ENCODE peak calls at places on chromosomes 13 and 19, in ten cellular contexts. One of them, this sample, is unnamed.
A peak's percentile ranks its signal among the peaks of the same experiment; 100 is the strongest.

GRCh38 chr13:43728411-43728810 is 58.4 kb downstream of the ENOX1 start:
- DNase-seq in HEK293T: no peak
- DNase-seq in T1000: no peak
- DNase-seq in AG10803: no peak
- DNase-seq in frontal cortex: no peak
- DNase-seq in mesendoderm: no peak
- DNase-seq in omental fat pad: no peak
- DNase-seq in stimulated activated CD8-positive, alpha-beta memory T cell treated with anti-CD3 and anti-CD28 coated beads, Interleukin-2, amount 100 ng/mL, for 48 hours: no peak
- DNase-seq in breast epithelium: no peak
- DNase-seq in stomach: no peak
- DNase-seq in this sample: no peak

GRCh38 chr13:110877737-110878136 is 37.1 kb downstream of the ANKRD10 start:
- DNase-seq in T1000: no peak
- DNase-seq in stimulated activated CD8-positive, alpha-beta memory T cell treated with anti-CD3 and anti-CD28 coated beads, Interleukin-2, amount 100 ng/mL, for 48 hours: no peak
- DNase-seq in HEK293T: no peak
- DNase-seq in frontal cortex: no peak
- DNase-seq in mesendoderm: no peak
- DNase-seq in stomach: no peak
- DNase-seq in AG10803: no peak
- DNase-seq in breast epithelium: no peak
- DNase-seq in omental fat pad: no peak
- DNase-seq in this sample: no peak

GRCh38 chr19:30089086-30089665 is 147.1 kb downstream of the URI1 start:
- DNase-seq in breast epithelium: no peak
- DNase-seq in mesendoderm: no peak
- DNase-seq in omental fat pad: no peak
- DNase-seq in AG10803: no peak
- DNase-seq in stomach: no peak
- DNase-seq in HEK293T: no peak
- DNase-seq in stimulated activated CD8-positive, alpha-beta memory T cell treated with anti-CD3 and anti-CD28 coated beads, Interleukin-2, amount 100 ng/mL, for 48 hours: no peak
- DNase-seq in frontal cortex: no peak
- DNase-seq in T1000: no peak
- DNase-seq in this sample: no peak

GRCh38 chr19:40610396-40611064 is 9.4 kb downstream of the LTBP4 start:
- DNase-seq in mesendoderm: no peak
- DNase-seq in T1000: no peak
- DNase-seq in AG10803: no peak
- DNase-seq in stimulated activated CD8-positive, alpha-beta memory T cell treated with anti-CD3 and anti-CD28 coated beads, Interleukin-2, amount 100 ng/mL, for 48 hours: no peak
- DNase-seq in stomach: peak; percentile 77
- DNase-seq in HEK293T: no peak
- DNase-seq in omental fat pad: no peak
- DNase-seq in breast epithelium: peak; percentile 70
- DNase-seq in frontal cortex: no peak
- DNase-seq in this sample: no peak

GRCh38 chr19:13082192-13083007 is 20.3 kb downstream of the LYL1 start:
- DNase-seq in frontal cortex: peak; percentile 60
- DNase-seq in stimulated activated CD8-positive, alpha-beta memory T cell treated with anti-CD3 and anti-CD28 coated beads, Interleukin-2, amount 100 ng/mL, for 48 hours: no peak
- DNase-seq in AG10803: peak; percentile 49
- DNase-seq in stomach: no peak
- DNase-seq in breast epithelium: no peak
- DNase-seq in mesendoderm: peak; percentile 89
- DNase-seq in HEK293T: peak; percentile 52
- DNase-seq in omental fat pad: no peak
- DNase-seq in T1000: no peak
- DNase-seq in this sample: peak; percentile 51

GRCh38 chr13:50384724-50385123 is 369.5 kb downstream of the KCNRG start:
- DNase-seq in mesendoderm: no peak
- DNase-seq in HEK293T: no peak
- DNase-seq in frontal cortex: no peak
- DNase-seq in breast epithelium: no peak
- DNase-seq in stomach: no peak
- DNase-seq in omental fat pad: no peak
- DNase-seq in stimulated activated CD8-positive, alpha-beta memory T cell treated with anti-CD3 and anti-CD28 coated beads, Interleukin-2, amount 100 ng/mL, for 48 hours: no peak
- DNase-seq in AG10803: no peak
- DNase-seq in T1000: no peak
- DNase-seq in this sample: no peak

GRCh38 chr19:34363930-34364329 is 1.1 kb upstream of the GPI start:
- DNase-seq in T1000: no peak
- DNase-seq in mesendoderm: no peak
- DNase-seq in AG10803: no peak
- DNase-seq in frontal cortex: no peak
- DNase-seq in stomach: no peak
- DNase-seq in breast epithelium: no peak
- DNase-seq in stimulated activated CD8-positive, alpha-beta memory T cell treated with anti-CD3 and anti-CD28 coated beads, Interleukin-2, amount 100 ng/mL, for 48 hours: no peak
- DNase-seq in HEK293T: no peak
- DNase-seq in omental fat pad: no peak
- DNase-seq in this sample: no peak

GRCh38 chr13:93562676-93563075 is 336.1 kb downstream of the GPC6 start:
- DNase-seq in stomach: no peak
- DNase-seq in frontal cortex: no peak
- DNase-seq in breast epithelium: no peak
- DNase-seq in AG10803: no peak
- DNase-seq in T1000: no peak
- DNase-seq in HEK293T: no peak
- DNase-seq in stimulated activated CD8-positive, alpha-beta memory T cell treated with anti-CD3 and anti-CD28 coated beads, Interleukin-2, amount 100 ng/mL, for 48 hours: no peak
- DNase-seq in omental fat pad: no peak
- DNase-seq in mesendoderm: peak; percentile 28
- DNase-seq in this sample: no peak

GRCh38 chr19:19405919-19406877 is 723 bp downstream of the GATAD2A start:
- DNase-seq in omental fat pad: no peak
- DNase-seq in stomach: peak; percentile 49
- DNase-seq in HEK293T: peak; percentile 44
- DNase-seq in mesendoderm: peak; percentile 55
- DNase-seq in T1000: no peak
- DNase-seq in stimulated activated CD8-positive, alpha-beta memory T cell treated with anti-CD3 and anti-CD28 coated beads, Interleukin-2, amount 100 ng/mL, for 48 hours: peak; percentile 38
- DNase-seq in breast epithelium: no peak
- DNase-seq in AG10803: peak; percentile 58
- DNase-seq in frontal cortex: peak; percentile 41
- DNase-seq in this sample: peak; percentile 62

GRCh38 chr13:45512148-45512498 is 47.4 kb downstream of the COG3 start:
- DNase-seq in AG10803: no peak
- DNase-seq in breast epithelium: no peak
- DNase-seq in T1000: no peak
- DNase-seq in mesendoderm: no peak
- DNase-seq in HEK293T: no peak
- DNase-seq in stimulated activated CD8-positive, alpha-beta memory T cell treated with anti-CD3 and anti-CD28 coated beads, Interleukin-2, amount 100 ng/mL, for 48 hours: no peak
- DNase-seq in frontal cortex: no peak
- DNase-seq in stomach: no peak
- DNase-seq in omental fat pad: no peak
- DNase-seq in this sample: no peak

GRCh38 chr13:99165753-99166587 is 34.7 kb upstream of the UBAC2 start:
- DNase-seq in HEK293T: no peak
- DNase-seq in stimulated activated CD8-positive, alpha-beta memory T cell treated with anti-CD3 and anti-CD28 coated beads, Interleukin-2, amount 100 ng/mL, for 48 hours: no peak
- DNase-seq in omental fat pad: no peak
- DNase-seq in T1000: no peak
- DNase-seq in mesendoderm: no peak
- DNase-seq in stomach: no peak
- DNase-seq in frontal cortex: no peak
- DNase-seq in breast epithelium: no peak
- DNase-seq in AG10803: no peak
- DNase-seq in this sample: no peak

GRCh38 chr13:66402071-66402470 is 828.1 kb downstream of the PCDH9 start:
- DNase-seq in mesendoderm: no peak
- DNase-seq in frontal cortex: no peak
- DNase-seq in stimulated activated CD8-positive, alpha-beta memory T cell treated with anti-CD3 and anti-CD28 coated beads, Interleukin-2, amount 100 ng/mL, for 48 hours: no peak
- DNase-seq in AG10803: no peak
- DNase-seq in breast epithelium: no peak
- DNase-seq in T1000: no peak
- DNase-seq in stomach: no peak
- DNase-seq in omental fat pad: no peak
- DNase-seq in HEK293T: no peak
- DNase-seq in this sample: no peak

GRCh38 chr19:5804516-5805464 is at the start of gene NRTN:
- DNase-seq in breast epithelium: no peak
- DNase-seq in stomach: peak; percentile 69
- DNase-seq in HEK293T: peak; percentile 84
- DNase-seq in mesendoderm: peak; percentile 53
- DNase-seq in AG10803: no peak
- DNase-seq in T1000: no peak
- DNase-seq in frontal cortex: no peak
- DNase-seq in omental fat pad: no peak
- DNase-seq in stimulated activated CD8-positive, alpha-beta memory T cell treated with anti-CD3 and anti-CD28 coated beads, Interleukin-2, amount 100 ng/mL, for 48 hours: no peak
- DNase-seq in this sample: peak; percentile 61

GRCh38 chr13:108272333-108272732 is 2.8 kb downstream of the TNFSF13B start:
- DNase-seq in frontal cortex: no peak
- DNase-seq in T1000: no peak
- DNase-seq in stomach: no peak
- DNase-seq in AG10803: no peak
- DNase-seq in stimulated activated CD8-positive, alpha-beta memory T cell treated with anti-CD3 and anti-CD28 coated beads, Interleukin-2, amount 100 ng/mL, for 48 hours: no peak
- DNase-seq in HEK293T: no peak
- DNase-seq in mesendoderm: no peak
- DNase-seq in breast epithelium: no peak
- DNase-seq in omental fat pad: no peak
- DNase-seq in this sample: no peak

GRCh38 chr13:113141591-113141950 is 16.9 kb upstream of the PROZ start:
- DNase-seq in T1000: no peak
- DNase-seq in HEK293T: no peak
- DNase-seq in stomach: no peak
- DNase-seq in frontal cortex: no peak
- DNase-seq in AG10803: no peak
- DNase-seq in omental fat pad: no peak
- DNase-seq in stimulated activated CD8-positive, alpha-beta memory T cell treated with anti-CD3 and anti-CD28 coated beads, Interleukin-2, amount 100 ng/mL, for 48 hours: no peak
- DNase-seq in breast epithelium: no peak
- DNase-seq in mesendoderm: no peak
- DNase-seq in this sample: no peak

GRCh38 chr13:25922373-25922772 is 129.4 kb downstream of the SHISA2 start:
- DNase-seq in omental fat pad: no peak
- DNase-seq in mesendoderm: no peak
- DNase-seq in breast epithelium: no peak
- DNase-seq in stomach: no peak
- DNase-seq in AG10803: peak; percentile 20
- DNase-seq in stimulated activated CD8-positive, alpha-beta memory T cell treated with anti-CD3 and anti-CD28 coated beads, Interleukin-2, amount 100 ng/mL, for 48 hours: no peak
- DNase-seq in T1000: no peak
- DNase-seq in frontal cortex: no peak
- DNase-seq in HEK293T: no peak
- DNase-seq in this sample: no peak

GRCh38 chr19:10346509-10346908 is 7.1 kb upstream of the ICAM3 start:
- DNase-seq in AG10803: no peak
- DNase-seq in stomach: no peak
- DNase-seq in stimulated activated CD8-positive, alpha-beta memory T cell treated with anti-CD3 and anti-CD28 coated beads, Interleukin-2, amount 100 ng/mL, for 48 hours: no peak
- DNase-seq in T1000: no peak
- DNase-seq in omental fat pad: no peak
- DNase-seq in HEK293T: no peak
- DNase-seq in breast epithelium: no peak
- DNase-seq in mesendoderm: no peak
- DNase-seq in frontal cortex: no peak
- DNase-seq in this sample: no peak

GRCh38 chr13:36839281-36839680 is 20.3 kb downstream of the RFXAP start:
- DNase-seq in T1000: no peak
- DNase-seq in mesendoderm: peak; percentile 42
- DNase-seq in omental fat pad: no peak
- DNase-seq in stomach: no peak
- DNase-seq in HEK293T: no peak
- DNase-seq in stimulated activated CD8-positive, alpha-beta memory T cell treated with anti-CD3 and anti-CD28 coated beads, Interleukin-2, amount 100 ng/mL, for 48 hours: no peak
- DNase-seq in breast epithelium: no peak
- DNase-seq in frontal cortex: no peak
- DNase-seq in AG10803: no peak
- DNase-seq in this sample: no peak

GRCh38 chr19:3131168-3131567 is 4.7 kb upstream of the GNA15 start:
- DNase-seq in breast epithelium: no peak
- DNase-seq in HEK293T: no peak
- DNase-seq in frontal cortex: no peak
- DNase-seq in omental fat pad: no peak
- DNase-seq in mesendoderm: no peak
- DNase-seq in stimulated activated CD8-positive, alpha-beta memory T cell treated with anti-CD3 and anti-CD28 coated beads, Interleukin-2, amount 100 ng/mL, for 48 hours: no peak
- DNase-seq in stomach: no peak
- DNase-seq in AG10803: no peak
- DNase-seq in T1000: no peak
- DNase-seq in this sample: no peak

GRCh38 chr19:51702103-51702753 is 9.1 kb downstream of the SPACA6 start:
- DNase-seq in stimulated activated CD8-positive, alpha-beta memory T cell treated with anti-CD3 and anti-CD28 coated beads, Interleukin-2, amount 100 ng/mL, for 48 hours: peak; percentile 41
- DNase-seq in breast epithelium: peak; percentile 95
- DNase-seq in HEK293T: peak; percentile 32
- DNase-seq in frontal cortex: peak; percentile 47
- DNase-seq in T1000: no peak
- DNase-seq in mesendoderm: peak; percentile 93
- DNase-seq in AG10803: peak; percentile 74
- DNase-seq in stomach: peak; percentile 92
- DNase-seq in omental fat pad: peak; percentile 81
- DNase-seq in this sample: peak; percentile 41

GRCh38 chr19:5038631-5039271 is 69.8 kb downstream of the KDM4B start:
- DNase-seq in frontal cortex: peak; percentile 56
- DNase-seq in T1000: no peak
- DNase-seq in omental fat pad: no peak
- DNase-seq in HEK293T: peak; percentile 59
- DNase-seq in stimulated activated CD8-positive, alpha-beta memory T cell treated with anti-CD3 and anti-CD28 coated beads, Interleukin-2, amount 100 ng/mL, for 48 hours: no peak
- DNase-seq in stomach: peak; percentile 40
- DNase-seq in AG10803: peak; percentile 40
- DNase-seq in mesendoderm: peak; percentile 48
- DNase-seq in breast epithelium: no peak
- DNase-seq in this sample: peak; percentile 73

GRCh38 chr13:76863022-76863421 is 23.2 kb downstream of the KCTD12 start:
- DNase-seq in T1000: no peak
- DNase-seq in breast epithelium: no peak
- DNase-seq in HEK293T: no peak
- DNase-seq in stimulated activated CD8-positive, alpha-beta memory T cell treated with anti-CD3 and anti-CD28 coated beads, Interleukin-2, amount 100 ng/mL, for 48 hours: no peak
- DNase-seq in frontal cortex: no peak
- DNase-seq in omental fat pad: no peak
- DNase-seq in stomach: no peak
- DNase-seq in mesendoderm: no peak
- DNase-seq in AG10803: no peak
- DNase-seq in this sample: no peak

GRCh38 chr19:18274303-18274775 is at the start of gene IQCN:
- DNase-seq in mesendoderm: peak; percentile 67
- DNase-seq in HEK293T: no peak
- DNase-seq in frontal cortex: no peak
- DNase-seq in T1000: no peak
- DNase-seq in omental fat pad: no peak
- DNase-seq in stimulated activated CD8-positive, alpha-beta memory T cell treated with anti-CD3 and anti-CD28 coated beads, Interleukin-2, amount 100 ng/mL, for 48 hours: no peak
- DNase-seq in breast epithelium: peak; percentile 61
- DNase-seq in stomach: peak; percentile 50
- DNase-seq in AG10803: no peak
- DNase-seq in this sample: no peak

GRCh38 chr19:49165111-49165750 is 7.6 kb downstream of the TRPM4 start:
- DNase-seq in omental fat pad: no peak
- DNase-seq in frontal cortex: no peak
- DNase-seq in stomach: peak; percentile 66
- DNase-seq in stimulated activated CD8-positive, alpha-beta memory T cell treated with anti-CD3 and anti-CD28 coated beads, Interleukin-2, amount 100 ng/mL, for 48 hours: no peak
- DNase-seq in mesendoderm: no peak
- DNase-seq in T1000: no peak
- DNase-seq in HEK293T: no peak
- DNase-seq in AG10803: no peak
- DNase-seq in breast epithelium: peak; percentile 41
- DNase-seq in this sample: no peak

GRCh38 chr13:34401741-34402140 is 540.3 kb upstream of the NBEA start:
- DNase-seq in breast epithelium: no peak
- DNase-seq in frontal cortex: no peak
- DNase-seq in stomach: no peak
- DNase-seq in stimulated activated CD8-positive, alpha-beta memory T cell treated with anti-CD3 and anti-CD28 coated beads, Interleukin-2, amount 100 ng/mL, for 48 hours: no peak
- DNase-seq in T1000: no peak
- DNase-seq in HEK293T: no peak
- DNase-seq in omental fat pad: no peak
- DNase-seq in mesendoderm: no peak
- DNase-seq in AG10803: no peak
- DNase-seq in this sample: no peak

This sample was measured in A673.